ENCODE peak calls at places on chromosomes 13 and 19, in eight cellular contexts. X is NCI-H774, G is GM04504, D is thoracic aorta, N is kidney, C is fibroblast of mammary gland, W is suprapubic skin, V is Daoy. J is an unnamed sample.

GRCh38 chr13:80817979-80818378 is 477.1 kb upstream of the SPRY2 start:
- DNase-seq in X (no peak), G (no peak), D (no peak), N (no peak), C (no peak), W (no peak), V (no peak), J (no peak)

GRCh38 chr19:47247308-47247990 is 8.9 kb upstream of the CCDC9 start:
- DNase-seq in X (peak; percentile 51), G (no peak), D (no peak), N (peak; percentile 87), C (peak; percentile 78), W (peak; percentile 86), V (peak; percentile 75), J (peak; percentile 57)

GRCh38 chr19:3670796-3671679 is 29.2 kb downstream of the PIP5K1C start:
- DNase-seq in X (no peak), G (peak; percentile 50), D (peak; percentile 74), N (peak; percentile 90), C (peak; percentile 80), W (peak; percentile 80), V (peak; percentile 41), J (peak; percentile 15)

GRCh38 chr13:76803831-76804230 is 82.4 kb downstream of the KCTD12 start:
- DNase-seq in X (no peak), G (no peak), D (no peak), N (no peak), C (no peak), W (no peak), V (no peak), J (peak; percentile 57)

GRCh38 chr19:18479964-18480723 is 41.7 kb downstream of the ELL start:
- DNase-seq in X (peak; percentile 39), G (peak; percentile 79), D (peak; percentile 40), N (peak; percentile 93), C (peak; percentile 71), W (peak; percentile 89), V (no peak), J (no peak)

GRCh38 chr13:106008540-106008939 is 526.9 kb downstream of the EFNB2 start:
- DNase-seq in X (no peak), G (no peak), D (no peak), N (no peak), C (no peak), W (no peak), V (no peak), J (no peak)

GRCh38 chr19:3250675-3251074 is 26.2 kb downstream of the CELF5 start:
- DNase-seq in X (no peak), G (no peak), D (no peak), N (no peak), C (peak; percentile 24), W (no peak), V (peak; percentile 48), J (peak; percentile 37)

GRCh38 chr19:50506700-50507099 is 4.3 kb downstream of the JOSD2 start:
- DNase-seq in X (no peak), G (no peak), D (no peak), N (no peak), C (no peak), W (no peak), V (no peak), J (no peak)

GRCh38 chr13:51425410-51426042 is 27.3 kb downstream of the INTS6 start:
- DNase-seq in X (no peak), G (peak; percentile 30), D (no peak), N (no peak), C (peak; percentile 67), W (no peak), V (no peak), J (no peak)

GRCh38 chr13:42865703-42866102 is 84.3 kb downstream of the FAM216B start:
- DNase-seq in X (no peak), G (no peak), D (no peak), N (no peak), C (no peak), W (no peak), V (no peak), J (no peak)

GRCh38 chr13:23901365-23901764 is 4.1 kb upstream of the C1QTNF9B start:
- DNase-seq in X (no peak), G (no peak), D (no peak), N (no peak), C (peak; percentile 11), W (no peak), V (no peak), J (no peak)

GRCh38 chr13:113350065-113350937 is 13.6 kb downstream of the GRTP1 start:
- DNase-seq in X (no peak), G (no peak), D (no peak), N (peak; percentile 64), C (no peak), W (no peak), V (no peak), J (no peak)